ENCODE peak calls at places on chromosome 17, in four cellular contexts. H, T, Q and R are unnamed samples. For H3K9me3, H3K4me1 and H3K36me3, the result is how much of the 10 kb centered on the place peaks cover.

GRCh38 chr17:40099627-40100418 is 566 bp downstream of the NR1D1 start:
- DNase-seq in H (no peak), T (no peak), Q (no peak), R (no peak)

GRCh38 chr17:82247175-82247823 is 18.5 kb downstream of the SLC16A3 start:
- DNase-seq in H (peak), T (no peak), Q (no peak), R (no peak)

GRCh38 chr17:72134560-72135399 is 14.0 kb downstream of the SOX9 start:
- DNase-seq in H (no peak), T (no peak), Q (no peak), R (no peak)

GRCh38 chr17:41287050-41287449 is 11.6 kb downstream of the KRTAP9-7 start:
- DNase-seq in H (no peak), T (no peak), Q (no peak), R (no peak)

GRCh38 chr17:37177234-37177633 is 198.6 kb upstream of the C17orf78 start:
- DNase-seq in H (no peak), T (no peak), Q (no peak), R (no peak)

GRCh38 chr17:29066053-29066452 is 23.1 kb downstream of the PIPOX start:
- DNase-seq in H (no peak), T (no peak), Q (no peak), R (no peak)

GRCh38 chr17:73311428-73311780 is 397 bp downstream of the CDC42EP4 start:
- DNase-seq in H (peak), T (no peak), Q (no peak), R (peak)

GRCh38 chr17:36949461-36949927 is 740 bp downstream of the AATF start:
- DNase-seq in H (no peak), T (no peak), Q (no peak), R (no peak)

GRCh38 chr17:74810699-74811485 is 34.7 kb upstream of the NAT9 start:
- DNase-seq in H (no peak), T (no peak), Q (no peak), R (no peak)

GRCh38 chr17:82276951-82277350 is 3.5 kb upstream of the CSNK1D start:
- DNase-seq in H (no peak), T (no peak), Q (no peak), R (no peak)

GRCh38 chr17:59791603-59792457 is 84.4 kb downstream of the VMP1 start:
- DNase-seq in H (no peak), T (no peak), Q (no peak), R (no peak)

GRCh38 chr17:68461122-68461539 is 3.8 kb upstream of the WIPI1 start:
- DNase-seq in H (no peak), T (no peak), Q (no peak), R (no peak)

GRCh38 chr17:49775546-49776260 is 11.8 kb upstream of the FAM117A start:
- DNase-seq in H (no peak), T (no peak), Q (no peak), R (no peak)

GRCh38 chr17:61492759-61493526 is 40.7 kb downstream of the TBX4 start:
- DNase-seq in H (no peak), T (no peak), Q (no peak), R (no peak)

GRCh38 chr17:75771334-75772281 is 6.6 kb upstream of the GALK1 start:
- DNase-seq in H (peak), T (no peak), Q (peak), R (no peak)

GRCh38 chr17:46774108-46774737 is 44.3 kb downstream of the WNT3 start:
- DNase-seq in H (peak), T (no peak), Q (no peak), R (no peak)

GRCh38 chr17:78993241-78993956 is 13.7 kb upstream of the LGALS3BP start:
- DNase-seq in H (peak), T (peak), Q (peak), R (no peak)

GRCh38 chr17:50918933-50919296 is 52.8 kb upstream of the TOB1 start:
- DNase-seq in H (no peak), T (no peak), Q (peak), R (no peak)

GRCh38 chr17:27089929-27090247 is 204.0 kb upstream of the WSB1 start:
- DNase-seq in H (no peak), T (no peak), Q (no peak), R (no peak)
- H3K9me3 ChIP-seq in H (under half), T (under half), Q (under half), R (under half)

GRCh38 chr17:77666881-77667395 is 291.6 kb upstream of the TNRC6C start:
- DNase-seq in H (peak), T (peak), Q (peak), R (no peak)
- H3K4me1 ChIP-seq in H (under half), T (under half), Q (under half), R (under half)

GRCh38 chr17:4815043-4815675 is 8.2 kb downstream of the PLD2 start:
- DNase-seq in H (no peak), T (no peak), Q (no peak), R (no peak)
- H3K36me3 ChIP-seq in H (under half), T (under half), Q (under half), R (half or more)

GRCh38 chr17:1078062-1078711 is 81.3 kb downstream of the TIMM22 start:
- DNase-seq in H (no peak), T (no peak), Q (no peak), R (no peak)
- H3K9me3 ChIP-seq in H (under half), T (under half), Q (under half), R (under half)

GRCh38 chr17:3805581-3805980 is 4.6 kb upstream of the ITGAE start:
- DNase-seq in H (no peak), T (no peak), Q (no peak), R (no peak)

GRCh38 chr17:3808701-3809100 is 7.7 kb upstream of the ITGAE start:
- DNase-seq in H (no peak), T (no peak), Q (no peak), R (no peak)

GRCh38 chr17:3812284-3812683 is 11.3 kb upstream of the ITGAE start:
- DNase-seq in H (no peak), T (no peak), Q (no peak), R (no peak)

GRCh38 chr17:3810019-3810418 is 9.0 kb upstream of the ITGAE start:
- DNase-seq in H (no peak), T (no peak), Q (no peak), R (no peak)

GRCh38 chr17:3809135-3809534 is 8.1 kb upstream of the ITGAE start:
- DNase-seq in H (no peak), T (no peak), Q (no peak), R (no peak)
- H3K4me1 ChIP-seq in H (under half), T (under half), Q (under half), R (under half)

DNA sequence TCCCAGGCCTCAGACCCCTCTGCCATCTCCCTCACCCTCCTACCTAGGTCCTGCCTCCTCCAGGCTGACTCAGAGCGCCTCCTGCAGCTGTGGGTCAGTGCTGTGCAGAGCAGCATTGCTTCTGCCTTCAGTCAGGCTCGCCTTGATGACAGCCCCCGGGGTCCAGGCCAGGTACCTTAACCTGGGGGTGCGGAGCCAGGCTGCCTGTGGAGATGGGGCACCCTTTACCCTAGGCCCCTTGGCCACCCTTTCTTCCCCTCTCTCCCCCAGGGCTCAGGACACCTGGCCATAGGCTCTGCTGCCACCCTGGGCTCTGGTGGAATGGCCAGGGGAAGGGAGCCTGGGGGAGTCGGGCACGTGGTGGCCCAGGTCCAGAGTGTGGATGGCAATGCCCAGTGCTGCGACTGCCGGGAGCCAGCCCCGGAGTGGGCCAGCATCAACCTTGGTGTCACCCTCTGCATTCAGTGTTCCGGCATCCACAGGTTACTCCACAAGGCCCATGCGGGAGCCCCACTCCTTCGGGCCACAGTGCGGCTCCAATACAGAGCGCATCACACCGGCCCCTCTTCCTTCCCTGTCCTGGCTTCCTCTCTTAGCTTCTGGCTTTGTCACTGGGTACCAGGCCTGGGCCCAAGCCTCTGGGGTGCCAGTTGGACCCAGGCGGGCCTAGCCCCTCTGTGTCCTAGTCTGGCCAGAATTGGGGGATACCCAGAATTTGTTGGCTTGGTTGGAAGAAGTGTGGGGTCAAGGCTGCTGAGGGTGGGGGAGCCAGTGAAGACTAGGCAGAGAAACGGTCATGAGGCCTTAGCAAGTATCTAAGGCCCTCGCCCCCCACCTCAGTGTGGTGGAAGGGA is 5.0 kb upstream of the KCTD11 start:
- DNase-seq in H (no peak), T (no peak), Q (no peak), R (no peak)
- H3K36me3 ChIP-seq in H (under half), T (half or more), Q (under half), R (under half)

GRCh38 chr17:18382441-18383078 is 5.0 kb downstream of the EVPLL start:
- DNase-seq in H (peak), T (no peak), Q (no peak), R (no peak)
- H3K9me3 ChIP-seq in H (under half), T (under half), Q (under half), R (under half)